ENCODE peak calls at places on chromosomes 7 and 10, in ten cellular contexts. D is HCT116, L is choroid plexus epithelial cell, S is dorsolateral prefrontal cortex, F is GM20000, K is HFF-Myc, O is hepatocyte, G is tibial artery, W is prostate gland, N is colonic mucosa. M is an unnamed sample.
A peak's percentile ranks its signal among the peaks of the same experiment; 100 is the strongest.

GRCh38 chr7:81064446-81064845 is 145.6 kb upstream of the SEMA3C start:
- DNase-seq in S (no peak), G (no peak), D (no peak), W (no peak), N (peak; percentile 23), L (peak; percentile 38), O (peak; percentile 20), K (no peak), F (no peak), M (no peak)

GRCh38 chr10:125868372-125868975 is 12.6 kb downstream of the DHX32 start:
- DNase-seq in D (peak; percentile 59), N (no peak), G (no peak), K (peak; percentile 19), F (peak; percentile 13), O (peak; percentile 58), W (no peak), L (peak; percentile 83), S (no peak), M (peak; percentile 44)

GRCh38 chr10:70660722-70661121 is 11.6 kb upstream of the ADAMTS14 start:
- DNase-seq in W (no peak), L (no peak), S (peak; percentile 56), O (no peak), D (no peak), G (no peak), F (no peak), K (no peak), N (no peak), M (no peak)

GRCh38 chr7:136533732-136534131 is 334.7 kb upstream of the CHRM2 start:
- DNase-seq in D (no peak), W (no peak), K (no peak), S (no peak), L (no peak), N (no peak), O (no peak), F (no peak), G (no peak), M (no peak)

GRCh38 chr10:84370268-84370667 is 41.9 kb downstream of the CCSER2 start:
- DNase-seq in D (no peak), L (no peak), W (no peak), K (no peak), N (no peak), S (no peak), G (no peak), O (no peak), F (no peak), M (no peak)

GRCh38 chr10:75709830-75710229 is 278.4 kb downstream of the LRMDA start:
- DNase-seq in L (no peak), S (no peak), D (no peak), G (no peak), F (no peak), K (no peak), O (no peak), N (no peak), W (no peak), M (no peak)

GRCh38 chr7:102279537-102280400 is 6.9 kb upstream of the SH2B2 start:
- DNase-seq in L (peak; percentile 67), D (peak; percentile 27), W (no peak), K (no peak), S (peak; percentile 75), F (peak; percentile 86), G (no peak), N (peak; percentile 51), O (peak; percentile 81), M (peak; percentile 87)

GRCh38 chr7:158494162-158494586 is 93.4 kb downstream of the PTPRN2 start:
- DNase-seq in W (no peak), N (no peak), S (no peak), D (no peak), F (peak; percentile 57), L (no peak), O (no peak), K (no peak), G (no peak), M (no peak)

GRCh38 chr7:66641526-66641871 is 12.8 kb downstream of the KCTD7 start:
- DNase-seq in S (no peak), L (no peak), K (no peak), F (no peak), W (no peak), N (no peak), D (no peak), G (no peak), O (no peak), M (no peak)

DNA sequence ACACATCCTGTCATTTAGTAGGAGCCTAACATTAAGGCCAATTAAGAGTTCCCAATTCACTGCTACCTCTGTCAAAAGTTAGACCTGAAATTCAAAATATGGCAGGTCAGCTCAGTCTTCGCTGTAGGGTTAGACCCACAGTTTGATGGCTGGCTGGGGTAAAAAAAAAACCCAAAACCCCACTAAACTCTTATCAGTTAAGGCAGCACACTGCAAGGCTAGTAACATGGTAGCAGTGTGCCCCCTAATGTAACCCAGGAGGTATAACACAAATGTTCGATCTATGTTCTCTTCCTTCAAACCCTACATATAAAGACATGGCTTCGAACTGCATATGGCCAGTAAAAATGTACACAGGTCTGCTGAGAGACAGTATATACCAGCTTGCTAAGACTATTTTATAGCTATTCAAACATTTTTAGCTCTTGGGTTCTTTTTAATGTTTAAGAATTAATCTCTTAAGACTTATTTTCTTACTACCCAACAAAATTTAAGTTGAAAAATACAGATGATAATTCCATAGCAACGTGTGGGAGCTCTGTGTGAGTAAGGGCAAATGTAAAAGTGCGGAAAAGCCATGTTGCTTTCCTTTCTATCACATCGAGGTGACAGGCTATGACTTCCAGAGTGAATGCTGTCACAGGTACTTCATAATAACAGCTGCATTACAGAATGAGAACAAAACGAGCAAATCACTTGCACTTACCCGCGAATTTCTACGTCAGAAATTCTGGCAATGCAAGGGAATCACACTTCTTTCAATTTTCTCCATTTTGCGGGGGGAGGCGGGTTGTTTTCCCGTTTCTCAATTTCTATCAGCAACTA is 168.4 kb upstream of the IMMP2L start:
- DNase-seq in G (no peak), N (no peak), O (peak; percentile 14), S (no peak), W (no peak), D (peak; percentile 39), F (peak; percentile 58), K (no peak), L (peak; percentile 64), M (peak; percentile 62)
- TF ChIP-seq CTCF in G (no peak), N (peak; percentile 16), O (peak; percentile 46), S (peak; percentile 44), W (no peak), D (peak; percentile 62), F (peak; percentile 35), K (peak; percentile 55), L (peak; percentile 71), M (peak; percentile 65)

DNA sequence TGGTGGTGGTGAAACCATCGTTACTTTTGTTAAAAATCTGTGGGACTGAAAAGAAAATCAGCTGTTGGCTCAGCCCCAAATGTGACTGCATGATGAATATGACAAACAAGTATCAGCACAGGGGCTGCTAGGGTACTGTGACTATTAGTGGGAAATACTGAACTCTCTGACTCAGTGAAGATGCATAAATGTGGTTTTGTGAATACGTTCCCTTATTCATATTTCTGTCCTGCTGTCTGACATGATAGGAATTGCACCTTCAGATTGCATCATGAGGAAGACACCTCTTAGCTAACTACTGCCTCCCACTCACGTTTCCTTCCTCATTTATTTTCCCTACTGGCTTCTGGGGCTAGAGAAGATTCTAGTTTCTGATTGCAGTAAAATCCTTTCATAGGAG is 1.4 kb downstream of the CLEC5A start:
- DNase-seq in O (no peak), F (no peak), D (no peak), N (no peak), S (no peak), G (no peak), L (peak; percentile 39), W (no peak), K (no peak), M (no peak)
- TF ChIP-seq CTCF in O (no peak), F (no peak), D (no peak), N (no peak), S (no peak), G (no peak), L (no peak), W (no peak), K (no peak), M (no peak)

DNA sequence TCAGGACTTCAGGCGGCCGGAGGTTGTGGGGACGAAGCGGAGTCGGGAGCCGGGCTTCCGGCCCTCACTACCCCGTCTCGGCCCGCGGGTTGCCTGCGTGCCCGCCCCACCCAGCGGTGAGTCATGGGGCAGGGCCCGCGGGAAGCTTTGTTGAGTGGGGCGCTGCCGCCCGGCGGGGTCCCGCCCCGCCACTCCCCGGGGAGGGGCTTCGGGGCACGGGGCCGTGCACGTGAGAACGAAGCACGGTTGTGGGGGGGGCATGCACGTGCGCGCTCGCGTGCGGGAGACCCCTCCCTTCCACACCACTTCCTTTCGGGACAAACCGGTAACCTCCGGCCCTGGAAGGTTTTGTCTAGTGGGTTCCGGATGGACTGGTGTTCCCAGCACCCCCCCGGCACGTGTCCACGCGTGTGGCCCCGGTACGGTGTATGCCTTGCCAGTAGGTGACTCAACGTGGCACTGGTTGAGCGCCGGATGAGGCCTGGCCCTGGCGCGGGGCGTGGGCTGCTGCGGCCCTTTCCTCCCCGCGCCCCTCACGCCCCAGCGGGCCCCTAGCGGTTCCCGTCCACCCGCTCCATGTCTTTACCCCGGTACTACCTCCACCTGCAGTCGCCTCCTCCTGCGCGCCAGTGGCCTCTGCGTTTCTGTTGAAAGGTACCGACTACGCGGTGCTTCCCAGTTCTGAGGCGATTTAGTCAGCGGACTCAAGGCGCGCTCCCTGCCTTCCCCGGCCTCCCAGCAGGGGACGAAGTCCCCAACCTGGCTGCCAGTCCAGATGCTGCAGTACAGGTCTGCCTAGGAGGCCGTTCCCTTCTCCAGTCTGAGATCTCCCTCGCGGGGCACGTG is 3.1 kb downstream of the ADIRF start:
- DNase-seq in D (peak; percentile 88), N (peak; percentile 92), F (peak; percentile 93), L (peak; percentile 75), S (peak; percentile 66), G (peak; percentile 92), W (peak; percentile 91), O (peak; percentile 95), K (no peak), M (peak; percentile 90)
- TF ChIP-seq CTCF in D (no peak), N (no peak), F (no peak), L (peak; percentile 1), S (no peak), G (peak; percentile 23), W (no peak), O (peak; percentile 3), K (no peak), M (no peak)

GRCh38 chr7:19707240-19707639 is 1.6 kb downstream of the POLR1F start:
- DNase-seq in N (no peak), D (no peak), S (no peak), K (no peak), O (no peak), L (peak; percentile 28), W (no peak), G (no peak), F (no peak), M (no peak)

GRCh38 chr7:19708397-19709248 is at the start of gene POLR1F:
- DNase-seq in S (peak; percentile 97), D (peak; percentile 91), L (peak; percentile 97), K (peak; percentile 89), G (peak; percentile 93), F (peak; percentile 88), N (peak; percentile 96), W (peak; percentile 94), O (peak; percentile 97), M (peak; percentile 80)

GRCh38 chr7:19713676-19714075 is 4.8 kb upstream of the POLR1F start:
- DNase-seq in S (no peak), F (peak; percentile 11), G (no peak), W (no peak), D (peak; percentile 51), K (no peak), L (peak; percentile 68), N (no peak), O (peak; percentile 53), M (no peak)

GRCh38 chr7:19705663-19706062 is 3.2 kb downstream of the POLR1F start:
- DNase-seq in F (no peak), O (no peak), D (no peak), K (no peak), W (no peak), N (no peak), S (no peak), G (no peak), L (no peak), M (no peak)

GRCh38 chr7:19709249-19709578 is 377 bp upstream of the POLR1F start:
- DNase-seq in F (no peak), S (no peak), O (no peak), G (no peak), K (no peak), L (no peak), W (no peak), D (no peak), N (no peak), M (no peak)
- TF ChIP-seq CTCF in F (no peak), S (no peak), O (no peak), G (no peak), K (no peak), L (no peak), W (no peak), D (no peak), N (peak; percentile 7), M (no peak)

M was measured in GM13977.